ENCODE peak calls at places on chromosomes 3 and 15, in four cellular contexts. N, H, L and P are unnamed samples.

GRCh38 chr3:160400048-160400630 is 689 bp downstream of the SMC4 start:
- DNase-seq in N (peak), H (no peak), L (peak), P (no peak)

GRCh38 chr3:16305121-16305541 is 40.1 kb downstream of the OXNAD1 start:
- DNase-seq in N (no peak), H (no peak), L (no peak), P (no peak)

GRCh38 chr15:60563539-60564404 is 84.8 kb upstream of the ICE2 start:
- DNase-seq in N (no peak), H (no peak), L (no peak), P (no peak)

GRCh38 chr3:186060222-186060621 is 48.7 kb downstream of the ETV5 start:
- DNase-seq in N (no peak), H (no peak), L (no peak), P (no peak)

GRCh38 chr3:30428251-30428650 is 178.2 kb upstream of the TGFBR2 start:
- DNase-seq in N (peak), H (no peak), L (no peak), P (no peak)

GRCh38 chr3:101268987-101269386 is 51.4 kb downstream of the IMPG2 start:
- DNase-seq in N (no peak), H (no peak), L (no peak), P (no peak)

GRCh38 chr3:28859897-28860296 is 421.0 kb upstream of the RBMS3 start:
- DNase-seq in N (no peak), H (no peak), L (no peak), P (no peak)

GRCh38 chr15:74631408-74631807 is 15.8 kb downstream of the CLK3 start:
- DNase-seq in N (no peak), H (no peak), L (no peak), P (no peak)

GRCh38 chr3:43998374-43998840 is 243.3 kb upstream of the TOPAZ1 start:
- DNase-seq in N (peak), H (no peak), L (no peak), P (no peak)

GRCh38 chr3:187243933-187244564 is 46.8 kb downstream of the RTP1 start:
- DNase-seq in N (no peak), H (no peak), L (no peak), P (no peak)

GRCh38 chr3:127655641-127656040 is 17.1 kb upstream of the ABTB1 start:
- DNase-seq in N (peak), H (no peak), L (no peak), P (no peak)

GRCh38 chr15:29939404-29939803 is 117.1 kb upstream of the TJP1 start:
- DNase-seq in N (peak), H (no peak), L (no peak), P (no peak)

GRCh38 chr3:111653766-111654165 is 58.6 kb upstream of the ZBED2 start:
- DNase-seq in N (no peak), H (no peak), L (no peak), P (no peak)

GRCh38 chr15:78768531-78769408 is 42.5 kb downstream of the ADAMTS7 start:
- DNase-seq in N (no peak), H (no peak), L (no peak), P (no peak)

GRCh38 chr3:105904683-105905320 is 36.0 kb upstream of the CBLB start:
- DNase-seq in N (peak), H (no peak), L (no peak), P (no peak)

GRCh38 chr3:190323241-190323617 is 983 bp upstream of the CLDN1 start:
- DNase-seq in N (no peak), H (no peak), L (no peak), P (no peak)

GRCh38 chr15:81050806-81051205 is 50.1 kb downstream of the TLNRD1 start:
- DNase-seq in N (no peak), H (no peak), L (no peak), P (no peak)

GRCh38 chr15:42360535-42361112 is 1.3 kb downstream of the CAPN3 start:
- DNase-seq in N (no peak), H (no peak), L (no peak), P (no peak)

GRCh38 chr3:23785097-23785645 is 20.6 kb upstream of the UBE2E1 start:
- DNase-seq in N (no peak), H (no peak), L (no peak), P (no peak)

GRCh38 chr3:195823998-195824397 is 12.3 kb upstream of the MUC4 start:
- DNase-seq in N (no peak), H (no peak), L (no peak), P (no peak)

GRCh38 chr3:55461896-55462295 is 25.2 kb downstream of the WNT5A start:
- DNase-seq in N (peak), H (no peak), L (no peak), P (no peak)

GRCh38 chr3:28122227-28122626 is 119.2 kb upstream of the CMC1 start:
- DNase-seq in N (no peak), H (no peak), L (no peak), P (no peak)

GRCh38 chr3:110743202-110743601 is 328.4 kb upstream of the NECTIN3 start:
- DNase-seq in N (no peak), H (no peak), L (no peak), P (no peak)

GRCh38 chr15:63446260-63446659 is 58.1 kb upstream of the USP3 start:
- DNase-seq in N (no peak), H (peak), L (no peak), P (no peak)

GRCh38 chr3:24254649-24255048 is 240.0 kb downstream of the THRB start:
- DNase-seq in N (peak), H (no peak), L (no peak), P (no peak)

GRCh38 chr3:148631124-148631903 is 66.4 kb upstream of the AGTR1 start:
- DNase-seq in N (no peak), H (no peak), L (no peak), P (no peak)

GRCh38 chr3:128080323-128080898 is 28.2 kb downstream of the SEC61A1 start:
- DNase-seq in N (peak), H (no peak), L (no peak), P (no peak)

GRCh38 chr15:37057831-37058230 is 42.5 kb downstream of the MEIS2 start:
- DNase-seq in N (no peak), H (no peak), L (no peak), P (no peak)

GRCh38 chr3:192062186-192062585 is 601.2 kb downstream of the PYDC2 start:
- DNase-seq in N (no peak), H (no peak), L (no peak), P (no peak)

GRCh38 chr15:63072023-63072650 is 29.6 kb downstream of the TPM1 start:
- DNase-seq in N (peak), H (no peak), L (no peak), P (no peak)

GRCh38 chr3:14806641-14807263 is 12.0 kb upstream of the FGD5 start:
- DNase-seq in N (peak), H (no peak), L (no peak), P (peak)

GRCh38 chr3:187315872-187316271 is 24.3 kb upstream of the MASP1 start:
- DNase-seq in N (peak), H (no peak), L (no peak), P (no peak)

GRCh38 chr3:9810846-9811245 is 784 bp downstream of the TTLL3 start:
- DNase-seq in N (peak), H (no peak), L (no peak), P (no peak)

GRCh38 chr3:171781711-171782127 is 28.6 kb downstream of the PLD1 start:
- DNase-seq in N (peak), H (no peak), L (no peak), P (no peak)